ENCODE peak calls at places on chromosomes 12 and 14, in four cellular contexts. One of them, this sample, is unnamed.

GRCh38 chr12:123151679-123152454 is 977 bp upstream of the PITPNM2 start:
- DNase-seq in AML-193: no peak
- DNase-seq in WTC11: no peak
- DNase-seq in lower lobe of right lung: no peak
- DNase-seq in this sample: no peak

GRCh38 chr14:102764220-102764671 is 13.0 kb upstream of the TRAF3 start:
- DNase-seq in AML-193: no peak
- DNase-seq in WTC11: no peak
- DNase-seq in lower lobe of right lung: no peak
- DNase-seq in this sample: no peak

GRCh38 chr12:8603858-8604257 is 8.8 kb downstream of the AICDA start:
- DNase-seq in AML-193: no peak
- DNase-seq in WTC11: no peak
- DNase-seq in lower lobe of right lung: no peak
- DNase-seq in this sample: peak; percentile 20

GRCh38 chr12:105292705-105293104 is 37.8 kb upstream of the C12orf75 start:
- DNase-seq in AML-193: no peak
- DNase-seq in WTC11: no peak
- DNase-seq in lower lobe of right lung: no peak
- DNase-seq in this sample: no peak

GRCh38 chr14:37721976-37722659 is 126.7 kb downstream of the TTC6 start:
- DNase-seq in AML-193: no peak
- DNase-seq in WTC11: no peak
- DNase-seq in lower lobe of right lung: no peak
- DNase-seq in this sample: peak; percentile 63

GRCh38 chr14:101068293-101068957 is 164.9 kb upstream of the RTL1 start:
- DNase-seq in AML-193: no peak
- DNase-seq in WTC11: peak; percentile 8
- DNase-seq in lower lobe of right lung: peak; percentile 32
- DNase-seq in this sample: no peak

GRCh38 chr12:10362828-10363664 is 26.8 kb downstream of the KLRK1 start:
- DNase-seq in AML-193: no peak
- DNase-seq in WTC11: no peak
- DNase-seq in lower lobe of right lung: no peak
- DNase-seq in this sample: peak; percentile 77

GRCh38 chr14:21063479-21063878 is 5.9 kb downstream of the RNASE8 start:
- DNase-seq in AML-193: no peak
- DNase-seq in WTC11: no peak
- DNase-seq in lower lobe of right lung: no peak
- DNase-seq in this sample: peak; percentile 86

GRCh38 chr12:30358113-30358512 is 337.6 kb downstream of the IPO8 start:
- DNase-seq in AML-193: no peak
- DNase-seq in WTC11: no peak
- DNase-seq in lower lobe of right lung: no peak
- DNase-seq in this sample: no peak

GRCh38 chr14:95106966-95107365 is 50.4 kb downstream of the DICER1 start:
- DNase-seq in AML-193: no peak
- DNase-seq in WTC11: no peak
- DNase-seq in lower lobe of right lung: no peak
- DNase-seq in this sample: no peak

This sample was measured in ACHN.